ENCODE peak calls at places on chromosome 10, in six cellular contexts. One of them, this sample, is unnamed.

GRCh38 chr10:71419002-71419540 is 22.4 kb downstream of the CDH23 start:
- DNase-seq in NCI-H1417: no peak
- DNase-seq in stimulated activated CD4-positive, alpha-beta T cell treated with anti-CD3 and anti-CD28 coated beads, Interleukin-1b, Interleukin-23, amount 100 ng/mL, for 1 hour: no peak
- DNase-seq in K562: no peak
- DNase-seq in EH: no peak
- DNase-seq in NCI-H69: no peak
- DNase-seq in this sample: no peak

GRCh38 chr10:12728569-12728968 is 272.9 kb downstream of the CCDC3 start:
- DNase-seq in NCI-H1417: no peak
- DNase-seq in stimulated activated CD4-positive, alpha-beta T cell treated with anti-CD3 and anti-CD28 coated beads, Interleukin-1b, Interleukin-23, amount 100 ng/mL, for 1 hour: no peak
- DNase-seq in K562: no peak
- DNase-seq in EH: no peak
- DNase-seq in NCI-H69: no peak
- DNase-seq in this sample: no peak

GRCh38 chr10:123309740-123310139 is 155.5 kb downstream of the BUB3 start:
- DNase-seq in NCI-H1417: no peak
- DNase-seq in stimulated activated CD4-positive, alpha-beta T cell treated with anti-CD3 and anti-CD28 coated beads, Interleukin-1b, Interleukin-23, amount 100 ng/mL, for 1 hour: no peak
- DNase-seq in K562: no peak
- DNase-seq in EH: no peak
- DNase-seq in NCI-H69: no peak
- DNase-seq in this sample: no peak

GRCh38 chr10:43299579-43299978 is 32.7 kb upstream of the RASGEF1A start:
- DNase-seq in NCI-H1417: no peak
- DNase-seq in stimulated activated CD4-positive, alpha-beta T cell treated with anti-CD3 and anti-CD28 coated beads, Interleukin-1b, Interleukin-23, amount 100 ng/mL, for 1 hour: no peak
- DNase-seq in K562: no peak
- DNase-seq in EH: no peak
- DNase-seq in NCI-H69: no peak
- DNase-seq in this sample: no peak

GRCh38 chr10:31059323-31059722 is 27.7 kb upstream of the ZNF438 start:
- DNase-seq in NCI-H1417: no peak
- DNase-seq in stimulated activated CD4-positive, alpha-beta T cell treated with anti-CD3 and anti-CD28 coated beads, Interleukin-1b, Interleukin-23, amount 100 ng/mL, for 1 hour: no peak
- DNase-seq in K562: no peak
- DNase-seq in EH: peak
- DNase-seq in NCI-H69: no peak
- DNase-seq in this sample: no peak

GRCh38 chr10:22436526-22436892 is 91.2 kb downstream of the SPAG6 start:
- DNase-seq in NCI-H1417: no peak
- DNase-seq in stimulated activated CD4-positive, alpha-beta T cell treated with anti-CD3 and anti-CD28 coated beads, Interleukin-1b, Interleukin-23, amount 100 ng/mL, for 1 hour: no peak
- DNase-seq in K562: no peak
- DNase-seq in EH: no peak
- DNase-seq in NCI-H69: no peak
- DNase-seq in this sample: no peak

GRCh38 chr10:127774771-127775559 is 38.0 kb downstream of the FOXI2 start:
- DNase-seq in NCI-H1417: no peak
- DNase-seq in stimulated activated CD4-positive, alpha-beta T cell treated with anti-CD3 and anti-CD28 coated beads, Interleukin-1b, Interleukin-23, amount 100 ng/mL, for 1 hour: no peak
- DNase-seq in K562: no peak
- DNase-seq in EH: no peak
- DNase-seq in NCI-H69: no peak
- DNase-seq in this sample: no peak

GRCh38 chr10:62900829-62901571 is 84.8 kb upstream of the EGR2 start:
- DNase-seq in NCI-H1417: no peak
- DNase-seq in stimulated activated CD4-positive, alpha-beta T cell treated with anti-CD3 and anti-CD28 coated beads, Interleukin-1b, Interleukin-23, amount 100 ng/mL, for 1 hour: no peak
- DNase-seq in K562: no peak
- DNase-seq in EH: no peak
- DNase-seq in NCI-H69: no peak
- DNase-seq in this sample: no peak

GRCh38 chr10:15487376-15487775 is 116.3 kb upstream of the FAM171A1 start:
- DNase-seq in NCI-H1417: no peak
- DNase-seq in stimulated activated CD4-positive, alpha-beta T cell treated with anti-CD3 and anti-CD28 coated beads, Interleukin-1b, Interleukin-23, amount 100 ng/mL, for 1 hour: no peak
- DNase-seq in K562: no peak
- DNase-seq in EH: no peak
- DNase-seq in NCI-H69: no peak
- DNase-seq in this sample: no peak

GRCh38 chr10:75101416-75102251 is 9.8 kb upstream of the SAMD8 start:
- DNase-seq in NCI-H1417: no peak
- DNase-seq in stimulated activated CD4-positive, alpha-beta T cell treated with anti-CD3 and anti-CD28 coated beads, Interleukin-1b, Interleukin-23, amount 100 ng/mL, for 1 hour: no peak
- DNase-seq in K562: no peak
- DNase-seq in EH: no peak
- DNase-seq in NCI-H69: no peak
- DNase-seq in this sample: no peak

GRCh38 chr10:86857097-86857825 is 100.2 kb downstream of the MMRN2 start:
- DNase-seq in NCI-H1417: no peak
- DNase-seq in stimulated activated CD4-positive, alpha-beta T cell treated with anti-CD3 and anti-CD28 coated beads, Interleukin-1b, Interleukin-23, amount 100 ng/mL, for 1 hour: no peak
- DNase-seq in K562: no peak
- DNase-seq in EH: peak
- DNase-seq in NCI-H69: no peak
- DNase-seq in this sample: peak

GRCh38 chr10:7610651-7611389 is 55.9 kb downstream of the ITIH5 start:
- DNase-seq in NCI-H1417: no peak
- DNase-seq in stimulated activated CD4-positive, alpha-beta T cell treated with anti-CD3 and anti-CD28 coated beads, Interleukin-1b, Interleukin-23, amount 100 ng/mL, for 1 hour: no peak
- DNase-seq in K562: no peak
- DNase-seq in EH: peak
- DNase-seq in NCI-H69: no peak
- DNase-seq in this sample: peak

GRCh38 chr10:63711866-63712716 is 190.9 kb downstream of the REEP3 start:
- DNase-seq in NCI-H1417: peak
- DNase-seq in stimulated activated CD4-positive, alpha-beta T cell treated with anti-CD3 and anti-CD28 coated beads, Interleukin-1b, Interleukin-23, amount 100 ng/mL, for 1 hour: no peak
- DNase-seq in K562: no peak
- DNase-seq in EH: peak
- DNase-seq in NCI-H69: peak
- DNase-seq in this sample: peak

GRCh38 chr10:128062837-128063563 is 63.2 kb downstream of the MKI67 start:
- DNase-seq in NCI-H1417: no peak
- DNase-seq in stimulated activated CD4-positive, alpha-beta T cell treated with anti-CD3 and anti-CD28 coated beads, Interleukin-1b, Interleukin-23, amount 100 ng/mL, for 1 hour: no peak
- DNase-seq in K562: peak
- DNase-seq in EH: no peak
- DNase-seq in NCI-H69: no peak
- DNase-seq in this sample: no peak

GRCh38 chr10:90917231-90917967 is 3.5 kb downstream of the ANKRD1 start:
- DNase-seq in NCI-H1417: no peak
- DNase-seq in stimulated activated CD4-positive, alpha-beta T cell treated with anti-CD3 and anti-CD28 coated beads, Interleukin-1b, Interleukin-23, amount 100 ng/mL, for 1 hour: no peak
- DNase-seq in K562: no peak
- DNase-seq in EH: peak
- DNase-seq in NCI-H69: no peak
- DNase-seq in this sample: no peak

GRCh38 chr10:1274098-1274745 is 218.0 kb downstream of the WDR37 start:
- DNase-seq in NCI-H1417: no peak
- DNase-seq in stimulated activated CD4-positive, alpha-beta T cell treated with anti-CD3 and anti-CD28 coated beads, Interleukin-1b, Interleukin-23, amount 100 ng/mL, for 1 hour: no peak
- DNase-seq in K562: no peak
- DNase-seq in EH: no peak
- DNase-seq in NCI-H69: no peak
- DNase-seq in this sample: no peak

This sample was measured in EL.